ENCODE peak calls at places on chromosome X, in seven cellular contexts. H is CD8-positive, alpha-beta memory T cell; G is right cardiac atrium; N is brain microvascular endothelial cell; B is A549; X is Panc1; K is AG04450. Y is an unnamed sample.

GRCh38 chrX:113959912-113960626 is 623.8 kb upstream of the HTR2C start:
- DNase-seq in H (no peak), G (no peak), N (no peak), B (no peak), X (no peak), K (no peak), Y (no peak)

GRCh38 chrX:12970691-12971202 is 4.2 kb upstream of the TMSB4X start:
- DNase-seq in H (peak; percentile 75), G (no peak), N (no peak), B (no peak), X (no peak), K (no peak), Y (no peak)

GRCh38 chrX:124005220-124005619 is 43.7 kb downstream of the STAG2 start:
- DNase-seq in H (no peak), G (no peak), N (no peak), B (no peak), X (no peak), K (no peak), Y (no peak)

GRCh38 chrX:83509246-83509801 is 1.2 kb downstream of the POU3F4 start:
- DNase-seq in H (no peak), G (no peak), N (no peak), B (no peak), X (no peak), K (no peak), Y (no peak)

GRCh38 chrX:1248381-1249061 is 20.1 kb upstream of the CSF2RA start:
- DNase-seq in H (no peak), G (no peak), N (no peak), B (peak; percentile 50), X (no peak), K (no peak), Y (no peak)

GRCh38 chrX:103220511-103221406 is 5.9 kb downstream of the BEX4 start:
- DNase-seq in H (no peak), G (no peak), N (no peak), B (no peak), X (no peak), K (no peak), Y (no peak)

GRCh38 chrX:10447577-10448214 is 172.7 kb downstream of the MID1 start:
- DNase-seq in H (no peak), G (no peak), N (peak; percentile 36), B (peak; percentile 17), X (no peak), K (no peak), Y (no peak)

GRCh38 chrX:80816051-80816450 is 6.4 kb upstream of the BRWD3 start:
- DNase-seq in H (no peak), G (no peak), N (no peak), B (no peak), X (no peak), K (no peak), Y (no peak)

GRCh38 chrX:117327306-117327705 is 789.3 kb downstream of the KLHL13 start:
- DNase-seq in H (no peak), G (no peak), N (no peak), B (no peak), X (no peak), K (no peak), Y (no peak)

GRCh38 chrX:9416562-9417319 is 48.1 kb upstream of the TBL1X start:
- DNase-seq in H (no peak), G (peak; percentile 64), N (no peak), B (no peak), X (no peak), K (no peak), Y (no peak)

GRCh38 chrX:22686138-22686541 is 313.6 kb upstream of the DDX53 start:
- DNase-seq in H (no peak), G (peak; percentile 35), N (peak; percentile 56), B (no peak), X (no peak), K (peak; percentile 24), Y (no peak)

GRCh38 chrX:69222103-69223090 is 57.1 kb upstream of the PJA1 start:
- DNase-seq in H (peak; percentile 77), G (peak; percentile 87), N (peak; percentile 15), B (peak; percentile 66), X (peak; percentile 18), K (peak; percentile 15), Y (peak; percentile 54)

GRCh38 chrX:84865113-84865512 is 138.6 kb upstream of the APOOL start:
- DNase-seq in H (no peak), G (no peak), N (peak; percentile 2), B (no peak), X (no peak), K (no peak), Y (no peak)

GRCh38 chrX:153944140-153944799 is at the start of gene RENBP:
- DNase-seq in H (peak; percentile 55), G (peak; percentile 85), N (no peak), B (no peak), X (no peak), K (no peak), Y (no peak)

GRCh38 chrX:10119399-10119990 is 37.3 kb upstream of the CLCN4 start:
- DNase-seq in H (peak; percentile 81), G (peak; percentile 46), N (peak; percentile 84), B (peak; percentile 92), X (peak; percentile 62), K (peak; percentile 82), Y (no peak)

GRCh38 chrX:63934160-63934559 is 149.1 kb upstream of the ARHGEF9 start:
- DNase-seq in H (no peak), G (no peak), N (no peak), B (no peak), X (no peak), K (no peak), Y (no peak)

GRCh38 chrX:120604359-120604782 is 470 bp downstream of the MCTS1 start:
- DNase-seq in H (peak; percentile 51), G (no peak), N (peak; percentile 32), B (peak; percentile 38), X (no peak), K (no peak), Y (no peak)

DNA sequence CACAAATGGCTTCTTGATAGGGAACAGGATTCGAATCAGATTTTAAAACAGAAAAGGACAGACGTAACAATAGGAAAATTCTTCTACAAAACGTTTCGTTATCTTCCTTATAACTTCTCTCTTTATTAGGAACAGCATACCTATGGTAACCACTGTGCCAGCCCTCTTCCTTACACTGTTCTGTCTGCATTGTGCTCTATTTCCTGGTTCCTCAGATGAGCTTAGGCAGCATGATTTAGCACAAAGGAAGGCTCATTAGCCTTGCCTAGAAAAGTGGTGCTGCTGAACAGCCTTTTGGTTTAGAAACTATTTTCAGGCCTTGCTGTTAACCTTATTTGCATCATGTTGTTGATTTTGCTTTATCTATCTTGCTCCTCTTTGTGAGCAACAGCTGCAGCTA is 70.0 kb upstream of the NRK start:
- DNase-seq in H (no peak), G (no peak), N (no peak), B (peak; percentile 20), X (no peak), K (no peak), Y (no peak)
- H3K27ac ChIP-seq in H (no peak overlapping the region), G (no peak overlapping the region), N (no peak overlapping the region), B (no peak overlapping the region), X (no peak overlapping the region), K (no peak overlapping the region), Y (no peak overlapping the region)

GRCh38 chrX:39971760-39972159 is 126.0 kb downstream of the BCOR start:
- DNase-seq in H (no peak), G (no peak), N (no peak), B (no peak), X (no peak), K (no peak), Y (no peak)
- H3K27ac ChIP-seq in H (no peak overlapping the region), G (no peak overlapping the region), N (no peak overlapping the region), B (no peak overlapping the region), X (no peak overlapping the region), K (no peak overlapping the region), Y (peak overlapping the region; percentile 23)

GRCh38 chrX:125605145-125605544 is 285.5 kb downstream of the TEX13C start:
- DNase-seq in H (no peak), G (no peak), N (no peak), B (no peak), X (no peak), K (no peak), Y (no peak)

GRCh38 chrX:125604448-125604847 is 284.8 kb downstream of the TEX13C start:
- DNase-seq in H (no peak), G (no peak), N (no peak), B (no peak), X (no peak), K (no peak), Y (no peak)
- H3K27ac ChIP-seq in H (no peak overlapping the region), G (no peak overlapping the region), N (no peak overlapping the region), B (no peak overlapping the region), X (no peak overlapping the region), K (no peak overlapping the region), Y (no peak overlapping the region)

GRCh38 chrX:136182394-136182793 is 35.1 kb downstream of the FHL1 start:
- DNase-seq in H (no peak), G (no peak), N (no peak), B (no peak), X (no peak), K (no peak), Y (no peak)
- H3K27ac ChIP-seq in H (no peak overlapping the region), G (peak overlapping the region; percentile 37), N (no peak overlapping the region), B (no peak overlapping the region), X (no peak overlapping the region), K (no peak overlapping the region), Y (no peak overlapping the region)

GRCh38 chrX:14010566-14010965 is 19.1 kb downstream of the GEMIN8 start:
- DNase-seq in H (no peak), G (no peak), N (no peak), B (no peak), X (no peak), K (no peak), Y (no peak)
- H3K27ac ChIP-seq in H (no peak overlapping the region), G (no peak overlapping the region), N (no peak overlapping the region), B (no peak overlapping the region), X (no peak overlapping the region), K (no peak overlapping the region), Y (no peak overlapping the region)

DNA sequence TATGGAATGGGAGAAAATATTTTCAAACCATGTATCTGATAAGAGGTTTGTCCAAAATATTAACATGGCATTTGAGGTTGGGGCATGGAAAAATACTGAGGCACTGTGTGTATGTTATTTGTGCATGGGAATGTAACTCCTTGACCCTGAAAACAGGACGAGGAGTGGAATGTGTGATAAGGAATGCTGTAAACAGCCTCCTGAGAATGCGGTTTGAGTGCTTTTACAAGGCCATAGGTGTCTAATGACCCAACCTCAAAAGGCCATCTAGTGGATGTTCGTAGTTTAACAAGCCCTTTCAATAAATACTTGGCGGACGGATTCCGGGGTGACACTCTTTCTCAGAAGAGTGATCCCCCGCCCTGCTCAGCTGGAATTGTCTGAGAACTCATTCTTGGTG is 162.9 kb upstream of the USP9X start:
- DNase-seq in H (no peak), G (no peak), N (peak; percentile 76), B (peak; percentile 63), X (no peak), K (no peak), Y (no peak)
- H3K27ac ChIP-seq in H (no peak overlapping the region), G (no peak overlapping the region), N (peak overlapping the region; percentile 9), B (no peak overlapping the region), X (no peak overlapping the region), K (no peak overlapping the region), Y (no peak overlapping the region)

DNA sequence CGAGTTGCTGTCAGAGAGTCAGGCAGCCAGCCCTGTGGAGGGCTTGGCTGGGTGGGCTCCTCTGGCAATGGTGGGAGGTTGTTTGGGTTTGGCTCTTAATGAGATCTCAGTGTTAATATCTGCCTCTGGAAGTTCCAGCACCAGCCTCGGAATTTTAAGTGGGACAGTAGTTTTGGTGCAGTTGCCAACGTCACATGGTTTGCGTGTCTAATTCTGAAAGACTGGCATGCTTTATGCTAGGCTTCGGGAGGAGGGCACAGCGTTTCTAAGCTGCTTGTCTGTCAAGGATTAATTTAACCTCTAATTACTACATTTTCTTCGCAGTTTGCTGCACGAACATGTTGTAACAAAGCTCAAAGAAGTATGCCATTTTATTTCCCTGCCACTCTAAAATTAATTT is 9.2 kb downstream of the MAMLD1 start:
- DNase-seq in H (no peak), G (no peak), N (no peak), B (no peak), X (no peak), K (no peak), Y (no peak)
- H3K27ac ChIP-seq in H (no peak overlapping the region), G (no peak overlapping the region), N (no peak overlapping the region), B (no peak overlapping the region), X (no peak overlapping the region), K (no peak overlapping the region), Y (no peak overlapping the region)